ENCODE peak calls at places on chromosomes 7 and 10, in eight cellular contexts. J is Kasumi-1, L is SK-N-SH, F is mucosa of gallbladder, Z is cardiac muscle cell, C is tibial artery, D is HT1080, A is GM04504. R is an unnamed sample.

GRCh38 chr7:41886257-41886905 is 183.5 kb upstream of the INHBA start:
- DNase-seq in F (peak), J (peak), A (peak), C (peak), Z (peak), D (peak), L (no peak), R (peak)

GRCh38 chr7:92717982-92718716 is 118.2 kb downstream of the CDK6 start:
- DNase-seq in L (no peak), J (no peak), A (no peak), Z (peak), F (peak), C (peak), D (peak), R (peak)

GRCh38 chr7:134126126-134126525 is 1.0 kb upstream of the LRGUK start:
- DNase-seq in J (no peak), F (no peak), A (no peak), L (no peak), C (no peak), D (no peak), Z (no peak), R (no peak)

GRCh38 chr7:44292876-44293560 is 32.4 kb downstream of the CAMK2B start:
- DNase-seq in J (no peak), L (no peak), Z (no peak), A (no peak), D (no peak), F (peak), C (peak), R (no peak)

GRCh38 chr10:123781956-123782500 is 109.6 kb downstream of the CPXM2 start:
- DNase-seq in Z (no peak), L (no peak), C (no peak), D (no peak), F (no peak), A (no peak), J (no peak), R (no peak)

GRCh38 chr7:56174346-56175085 is 58.3 kb upstream of the NUPR2 start:
- DNase-seq in Z (no peak), J (no peak), D (no peak), C (no peak), F (no peak), A (no peak), L (peak), R (no peak)

GRCh38 chr10:43214071-43214955 is 52.6 kb downstream of the RASGEF1A start:
- DNase-seq in A (no peak), C (no peak), L (no peak), F (no peak), Z (peak), J (no peak), D (peak), R (peak)

GRCh38 chr10:97549587-97550322 is 22.8 kb upstream of the ANKRD2 start:
- DNase-seq in J (no peak), Z (no peak), A (no peak), C (no peak), F (no peak), L (peak), D (no peak), R (no peak)

GRCh38 chr10:87642988-87643387 is 16.7 kb upstream of the PAPSS2 start:
- DNase-seq in L (no peak), C (no peak), Z (no peak), F (no peak), A (no peak), J (no peak), D (no peak), R (no peak)

GRCh38 chr7:1987084-1987535 is 245.6 kb downstream of the MAD1L1 start:
- DNase-seq in F (no peak), L (no peak), C (no peak), Z (no peak), J (no peak), D (no peak), A (no peak), R (no peak)

GRCh38 chr7:46197833-46198540 is 276.9 kb upstream of the IGFBP3 start:
- DNase-seq in L (no peak), D (no peak), C (no peak), Z (no peak), F (no peak), A (no peak), J (no peak), R (no peak)

GRCh38 chr10:36324831-36325230 is 682.7 kb upstream of the FZD8 start:
- DNase-seq in Z (no peak), C (no peak), J (peak), D (peak), F (no peak), L (no peak), A (no peak), R (no peak)

GRCh38 chr7:88278881-88279280 is 27.8 kb downstream of the STEAP4 start:
- DNase-seq in L (no peak), D (peak), A (peak), F (peak), C (no peak), Z (peak), J (peak), R (peak)

GRCh38 chr10:58807631-58808024 is 295.0 kb downstream of the BICC1 start:
- DNase-seq in A (peak), L (no peak), Z (peak), J (no peak), C (peak), D (peak), F (peak), R (no peak)

GRCh38 chr10:24897326-24897926 is 55.0 kb downstream of the PRTFDC1 start:
- DNase-seq in C (no peak), Z (peak), L (no peak), A (no peak), J (no peak), D (peak), F (no peak), R (peak)

GRCh38 chr7:105776068-105776790 is 100.2 kb downstream of the ATXN7L1 start:
- DNase-seq in J (no peak), A (peak), D (peak), F (peak), Z (peak), L (no peak), C (peak), R (peak)

GRCh38 chr7:29194206-29194593 is 375 bp upstream of the CHN2 start:
- DNase-seq in Z (peak), A (no peak), L (no peak), F (no peak), J (no peak), C (no peak), D (no peak), R (no peak)

GRCh38 chr10:408223-408622 is 273.0 kb downstream of the ZMYND11 start:
- DNase-seq in J (no peak), D (no peak), A (peak), Z (no peak), C (no peak), L (no peak), F (no peak), R (no peak)

GRCh38 chr7:64883113-64883905 is 19.8 kb upstream of the ZNF273 start:
- DNase-seq in F (peak), C (no peak), L (peak), J (no peak), Z (no peak), A (no peak), D (no peak), R (no peak)

GRCh38 chr7:158645842-158646241 is 58.2 kb upstream of the PTPRN2 start:
- DNase-seq in D (no peak), J (no peak), A (no peak), C (no peak), L (no peak), Z (no peak), F (no peak), R (no peak)

GRCh38 chr10:119090968-119091367 is 10.4 kb upstream of the EIF3A start:
- DNase-seq in D (peak), F (no peak), C (no peak), Z (peak), L (no peak), A (peak), J (no peak), R (peak)

GRCh38 chr7:157805716-157806115 is 468.9 kb downstream of the DNAJB6 start:
- DNase-seq in D (no peak), A (no peak), C (no peak), F (no peak), J (no peak), L (peak), Z (no peak), R (no peak)

GRCh38 chr7:81173766-81174281 is 255.0 kb upstream of the SEMA3C start:
- DNase-seq in A (no peak), D (peak), L (no peak), Z (peak), F (no peak), J (no peak), C (no peak), R (peak)

GRCh38 chr7:134671670-134672069 is 25.0 kb downstream of the BPGM start:
- DNase-seq in J (no peak), Z (no peak), D (no peak), C (no peak), L (no peak), A (no peak), F (no peak), R (no peak)